ENCODE peak calls at places on chromosomes 5 and 9, in four cellular contexts. One of them, this sample, is unnamed.

GRCh38 chr9:110950041-110950645 is 88.1 kb downstream of the LPAR1 start:
- DNase-seq in fibroblast of villous mesenchyme: no peak
- DNase-seq in GM12865: no peak
- DNase-seq in NB4: no peak
- DNase-seq in this sample: no peak

GRCh38 chr9:96034553-96035122 is 159.1 kb downstream of the ERCC6L2 start:
- DNase-seq in fibroblast of villous mesenchyme: no peak
- DNase-seq in GM12865: no peak
- DNase-seq in NB4: no peak
- DNase-seq in this sample: no peak

GRCh38 chr5:136082390-136083193 is 50.1 kb upstream of the SMAD5 start:
- DNase-seq in fibroblast of villous mesenchyme: peak; percentile 78
- DNase-seq in GM12865: peak; percentile 69
- DNase-seq in NB4: peak; percentile 63
- DNase-seq in this sample: peak; percentile 90

GRCh38 chr9:32502996-32503395 is 23.0 kb downstream of the RIGI start:
- DNase-seq in fibroblast of villous mesenchyme: no peak
- DNase-seq in GM12865: no peak
- DNase-seq in NB4: no peak
- DNase-seq in this sample: no peak

GRCh38 chr9:17005085-17005484 is 129.8 kb upstream of the CNTLN start:
- DNase-seq in fibroblast of villous mesenchyme: peak; percentile 85
- DNase-seq in GM12865: no peak
- DNase-seq in NB4: no peak
- DNase-seq in this sample: peak; percentile 88

GRCh38 chr9:120689860-120690259 is 24.4 kb downstream of the MEGF9 start:
- DNase-seq in fibroblast of villous mesenchyme: no peak
- DNase-seq in GM12865: no peak
- DNase-seq in NB4: no peak
- DNase-seq in this sample: no peak

GRCh38 chr9:128116104-128117083 is 11.1 kb downstream of the PTGES2 start:
- DNase-seq in fibroblast of villous mesenchyme: no peak
- DNase-seq in GM12865: no peak
- DNase-seq in NB4: no peak
- DNase-seq in this sample: no peak

GRCh38 chr9:69805962-69806633 is 14.5 kb upstream of the CFAP95 start:
- DNase-seq in fibroblast of villous mesenchyme: no peak
- DNase-seq in GM12865: no peak
- DNase-seq in NB4: peak; percentile 11
- DNase-seq in this sample: no peak

GRCh38 chr5:81631124-81631523 is 119.8 kb downstream of the SSBP2 start:
- DNase-seq in fibroblast of villous mesenchyme: no peak
- DNase-seq in GM12865: peak; percentile 83
- DNase-seq in NB4: no peak
- DNase-seq in this sample: no peak

GRCh38 chr9:97577051-97577450 is 56.1 kb downstream of the TSTD2 start:
- DNase-seq in fibroblast of villous mesenchyme: no peak
- DNase-seq in GM12865: no peak
- DNase-seq in NB4: no peak
- DNase-seq in this sample: no peak

GRCh38 chr5:180159756-180160155 is 49.3 kb downstream of the RASGEF1C start:
- DNase-seq in fibroblast of villous mesenchyme: no peak
- DNase-seq in GM12865: no peak
- DNase-seq in NB4: no peak
- DNase-seq in this sample: no peak

GRCh38 chr9:89453452-89453851 is 44.5 kb downstream of the SEMA4D start:
- DNase-seq in fibroblast of villous mesenchyme: no peak
- DNase-seq in GM12865: no peak
- DNase-seq in NB4: no peak
- DNase-seq in this sample: no peak

GRCh38 chr9:94085062-94085639 is 887 bp downstream of the PTPDC1 start:
- DNase-seq in fibroblast of villous mesenchyme: no peak
- DNase-seq in GM12865: no peak
- DNase-seq in NB4: no peak
- DNase-seq in this sample: peak; percentile 64

GRCh38 chr9:69012690-69013403 is 1.1 kb downstream of the PRKACG start:
- DNase-seq in fibroblast of villous mesenchyme: no peak
- DNase-seq in GM12865: peak; percentile 41
- DNase-seq in NB4: no peak
- DNase-seq in this sample: no peak

GRCh38 chr9:27865031-27865438 is 291.8 kb upstream of the C9orf72 start:
- DNase-seq in fibroblast of villous mesenchyme: no peak
- DNase-seq in GM12865: no peak
- DNase-seq in NB4: no peak
- DNase-seq in this sample: no peak

GRCh38 chr9:136081113-136081825 is 13.8 kb downstream of the NACC2 start:
- DNase-seq in fibroblast of villous mesenchyme: peak; percentile 87
- DNase-seq in GM12865: no peak
- DNase-seq in NB4: no peak
- DNase-seq in this sample: no peak

GRCh38 chr5:111932207-111932606 is 175.2 kb upstream of the NREP start:
- DNase-seq in fibroblast of villous mesenchyme: no peak
- DNase-seq in GM12865: no peak
- DNase-seq in NB4: no peak
- DNase-seq in this sample: no peak

GRCh38 chr5:152701305-152701704 is 296.2 kb upstream of the NMUR2 start:
- DNase-seq in fibroblast of villous mesenchyme: no peak
- DNase-seq in GM12865: no peak
- DNase-seq in NB4: no peak
- DNase-seq in this sample: no peak

GRCh38 chr9:136048560-136049411 is 46.3 kb downstream of the NACC2 start:
- DNase-seq in fibroblast of villous mesenchyme: no peak
- DNase-seq in GM12865: no peak
- DNase-seq in NB4: peak; percentile 40
- DNase-seq in this sample: no peak

GRCh38 chr9:86854898-86855523 is 92.3 kb downstream of the GAS1 start:
- DNase-seq in fibroblast of villous mesenchyme: peak; percentile 81
- DNase-seq in GM12865: no peak
- DNase-seq in NB4: no peak
- DNase-seq in this sample: peak; percentile 98

GRCh38 chr5:22249209-22249608 is 603.9 kb downstream of the CDH12 start:
- DNase-seq in fibroblast of villous mesenchyme: no peak
- DNase-seq in GM12865: no peak
- DNase-seq in NB4: no peak
- DNase-seq in this sample: no peak

GRCh38 chr9:87212563-87213154 is 265.4 kb upstream of the GAS1 start:
- DNase-seq in fibroblast of villous mesenchyme: peak; percentile 63
- DNase-seq in GM12865: no peak
- DNase-seq in NB4: no peak
- DNase-seq in this sample: no peak

GRCh38 chr9:36251428-36251827 is 6.8 kb downstream of the GNE start:
- DNase-seq in fibroblast of villous mesenchyme: no peak
- DNase-seq in GM12865: no peak
- DNase-seq in NB4: no peak
- DNase-seq in this sample: no peak

GRCh38 chr9:36250079-36250478 is 8.2 kb downstream of the GNE start:
- DNase-seq in fibroblast of villous mesenchyme: no peak
- DNase-seq in GM12865: no peak
- DNase-seq in NB4: no peak
- DNase-seq in this sample: no peak

DNA sequence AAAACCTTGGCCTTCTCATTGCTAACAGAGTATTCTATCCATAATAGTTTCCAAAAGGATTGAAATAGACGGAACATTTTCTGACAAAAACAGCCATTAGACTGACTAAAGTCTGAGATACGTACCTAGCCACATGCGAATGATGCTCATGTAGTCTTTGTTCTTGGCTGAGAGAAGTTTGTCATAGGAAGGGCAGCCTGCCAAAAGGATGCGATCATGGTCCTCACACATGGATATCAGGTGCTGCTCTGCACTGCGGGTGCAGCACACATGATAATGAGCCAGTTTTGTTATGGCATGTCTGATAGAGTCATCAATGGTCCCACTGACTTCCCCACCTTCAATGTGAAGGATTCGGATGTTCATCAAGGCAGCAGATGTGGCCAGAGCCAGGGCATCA is 12.3 kb downstream of the GNE start:
- DNase-seq in fibroblast of villous mesenchyme: no peak
- DNase-seq in GM12865: no peak
- DNase-seq in NB4: no peak
- DNase-seq in this sample: peak; percentile 55
- TF ChIP-seq CTCF in fibroblast of villous mesenchyme: no peak
- TF ChIP-seq CTCF in GM12865: no peak
- TF ChIP-seq CTCF in NB4: no peak
- TF ChIP-seq CTCF in this sample: no peak

GRCh38 chr5:55413644-55414043 is 105.9 kb downstream of the MTREX start:
- DNase-seq in fibroblast of villous mesenchyme: no peak
- DNase-seq in GM12865: no peak
- DNase-seq in NB4: no peak
- DNase-seq in this sample: no peak
- H3K4me3 ChIP-seq in fibroblast of villous mesenchyme: no peak overlapping the region
- H3K4me3 ChIP-seq in GM12865: no peak overlapping the region
- H3K4me3 ChIP-seq in NB4: no peak overlapping the region
- H3K4me3 ChIP-seq in this sample: no peak overlapping the region

GRCh38 chr5:140261403-140262171 is 41.3 kb downstream of the PFDN1 start:
- DNase-seq in fibroblast of villous mesenchyme: peak; percentile 93
- DNase-seq in GM12865: no peak
- DNase-seq in NB4: peak; percentile 80
- DNase-seq in this sample: peak; percentile 88
- TF ChIP-seq CTCF in fibroblast of villous mesenchyme: no peak
- TF ChIP-seq CTCF in GM12865: no peak
- TF ChIP-seq CTCF in NB4: no peak
- TF ChIP-seq CTCF in this sample: peak; percentile 13

DNA sequence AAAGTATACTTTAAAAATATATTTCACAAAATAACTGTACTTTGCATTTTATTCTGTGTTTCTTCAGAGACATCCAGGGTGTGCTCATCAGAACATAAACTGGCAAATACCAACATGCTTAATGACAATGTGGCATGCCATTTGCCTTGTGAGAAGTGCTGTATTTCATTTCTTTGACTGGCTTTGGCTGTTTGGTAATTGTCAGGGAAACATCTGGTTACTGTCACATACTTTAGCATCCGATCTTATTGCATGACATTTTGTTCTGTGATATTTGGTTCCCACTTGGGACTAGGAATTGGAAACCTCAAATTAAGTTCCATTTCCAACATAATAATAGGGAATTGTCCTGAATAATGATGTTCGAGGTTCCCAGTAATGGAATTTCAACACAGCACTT is 96.5 kb downstream of the FGF10 start:
- DNase-seq in fibroblast of villous mesenchyme: no peak
- DNase-seq in GM12865: no peak
- DNase-seq in NB4: no peak
- DNase-seq in this sample: no peak
- H3K4me3 ChIP-seq in fibroblast of villous mesenchyme: no peak overlapping the region
- H3K4me3 ChIP-seq in GM12865: no peak overlapping the region
- H3K4me3 ChIP-seq in NB4: no peak overlapping the region
- H3K4me3 ChIP-seq in this sample: no peak overlapping the region

GRCh38 chr5:73422164-73422563 is 26.4 kb downstream of the FOXD1 start:
- DNase-seq in fibroblast of villous mesenchyme: no peak
- DNase-seq in GM12865: no peak
- DNase-seq in NB4: no peak
- DNase-seq in this sample: no peak
- TF ChIP-seq CTCF in fibroblast of villous mesenchyme: no peak
- TF ChIP-seq CTCF in GM12865: peak; percentile 11
- TF ChIP-seq CTCF in NB4: no peak
- TF ChIP-seq CTCF in this sample: no peak

DNA sequence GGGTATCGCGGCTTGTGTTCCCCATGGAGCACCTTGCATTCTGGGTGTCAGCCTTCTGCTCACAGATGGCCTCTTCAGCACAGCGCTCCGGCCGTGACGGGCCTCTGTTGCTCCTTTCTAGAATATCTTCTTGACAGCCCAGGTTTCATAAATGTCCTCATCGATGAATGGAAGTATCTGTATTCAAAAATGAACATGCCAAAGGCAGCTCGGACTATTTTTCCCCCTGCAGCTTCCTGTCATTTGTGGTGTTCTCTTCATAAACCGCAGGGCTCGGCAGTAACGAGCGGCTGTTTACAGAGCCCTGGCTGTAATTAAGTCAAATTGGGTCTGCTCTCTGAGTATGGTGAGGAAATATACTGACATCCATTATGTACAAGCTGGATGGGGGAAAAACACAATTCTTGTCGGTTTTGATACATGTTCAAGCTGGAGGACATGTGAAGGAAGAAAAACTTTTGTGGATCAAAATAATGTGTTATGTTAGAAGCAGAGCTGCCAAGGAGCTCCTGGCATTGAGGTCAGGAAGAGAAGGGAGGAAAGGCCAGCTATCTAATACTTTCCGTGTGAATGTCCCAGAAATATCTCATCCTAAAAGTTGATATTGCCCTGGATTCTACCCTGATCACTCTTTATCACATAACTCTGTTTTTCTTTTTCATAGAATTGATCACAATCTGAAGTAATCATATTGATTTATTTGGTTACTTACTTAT is 154.2 kb upstream of the CD180 start:
- DNase-seq in fibroblast of villous mesenchyme: no peak
- DNase-seq in GM12865: no peak
- DNase-seq in NB4: peak; percentile 40
- DNase-seq in this sample: peak; percentile 35
- H3K4me3 ChIP-seq in fibroblast of villous mesenchyme: no peak overlapping the region
- H3K4me3 ChIP-seq in GM12865: no peak overlapping the region
- H3K4me3 ChIP-seq in NB4: peak overlapping the region; percentile 21
- H3K4me3 ChIP-seq in this sample: no peak overlapping the region

DNA sequence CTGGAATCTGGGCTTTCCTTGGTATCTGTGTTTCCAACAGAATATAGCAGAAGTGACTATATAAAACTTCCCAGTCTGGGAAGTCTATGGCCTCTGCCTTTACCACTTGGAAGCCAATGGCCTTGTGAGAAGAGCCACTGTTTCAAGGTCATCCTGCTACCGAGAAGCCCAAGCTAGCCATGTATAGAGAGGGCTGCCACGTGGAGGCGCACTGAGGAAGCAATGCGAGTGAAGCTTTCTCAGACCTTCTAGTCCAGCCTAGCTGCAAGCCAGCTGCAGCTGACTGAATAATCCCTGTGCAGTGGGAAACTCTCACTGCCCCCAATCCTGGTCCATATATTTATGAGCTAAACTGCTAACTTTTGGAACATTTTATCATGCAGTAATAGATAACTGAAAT is 661.8 kb upstream of the RIOK2 start:
- DNase-seq in fibroblast of villous mesenchyme: no peak
- DNase-seq in GM12865: peak; percentile 6
- DNase-seq in NB4: no peak
- DNase-seq in this sample: no peak
- TF ChIP-seq CTCF in fibroblast of villous mesenchyme: peak; percentile 24
- TF ChIP-seq CTCF in GM12865: peak; percentile 3
- TF ChIP-seq CTCF in NB4: no peak
- TF ChIP-seq CTCF in this sample: no peak

GRCh38 chr5:64987768-64988167 is 219.0 kb downstream of the CWC27 start:
- DNase-seq in fibroblast of villous mesenchyme: no peak
- DNase-seq in GM12865: no peak
- DNase-seq in NB4: no peak
- DNase-seq in this sample: no peak
- H3K4me3 ChIP-seq in fibroblast of villous mesenchyme: no peak overlapping the region
- H3K4me3 ChIP-seq in GM12865: no peak overlapping the region
- H3K4me3 ChIP-seq in NB4: no peak overlapping the region
- H3K4me3 ChIP-seq in this sample: no peak overlapping the region